ENCODE peak calls at places on chromosomes 6 and 20, in six cellular contexts. M, L, E, J, O and F are unnamed samples.

GRCh38 chr6:117590447-117590846 is 11.9 kb downstream of the GOPC start:
- DNase-seq in O (no peak), J (no peak), E (no peak), L (no peak), M (no peak), F (no peak)

GRCh38 chr6:136466789-136467585 is 83.2 kb downstream of the MAP7 start:
- DNase-seq in M (no peak), L (no peak), O (no peak), J (no peak), E (no peak), F (no peak)

GRCh38 chr20:62365814-62366369 is 1.2 kb downstream of the LAMA5 start:
- DNase-seq in L (no peak), J (no peak), O (peak; percentile 67), E (no peak), M (no peak), F (no peak)

GRCh38 chr6:85628353-85628752 is 14.3 kb downstream of the SYNCRIP start:
- DNase-seq in M (no peak), L (no peak), O (no peak), J (no peak), E (no peak), F (no peak)

GRCh38 chr20:846894-847278 is 13.4 kb downstream of the FAM110A start:
- DNase-seq in J (peak; percentile 51), E (peak; percentile 47), L (peak; percentile 35), M (no peak), O (no peak), F (peak; percentile 49)

GRCh38 chr6:30646450-30647038 is 389 bp upstream of the C6orf136 start:
- DNase-seq in M (peak; percentile 99), J (peak; percentile 90), L (no peak), O (no peak), E (peak; percentile 87), F (no peak)

GRCh38 chr20:63056236-63057132 is 49.7 kb upstream of the BHLHE23 start:
- DNase-seq in E (peak; percentile 37), M (peak; percentile 54), L (no peak), J (peak; percentile 38), O (peak; percentile 52), F (peak; percentile 12)

GRCh38 chr20:54745780-54746179 is 270.4 kb downstream of the DOK5 start:
- DNase-seq in J (no peak), M (no peak), O (no peak), E (no peak), L (no peak), F (no peak)

GRCh38 chr6:33330736-33331135 is 13.2 kb upstream of the ZBTB22 start:
- DNase-seq in L (no peak), J (no peak), O (no peak), M (no peak), E (no peak), F (no peak)

GRCh38 chr20:51062065-51062464 is 39.2 kb upstream of the KCNG1 start:
- DNase-seq in M (no peak), J (no peak), E (no peak), L (no peak), O (no peak), F (no peak)

GRCh38 chr6:17932362-17932852 is 55.0 kb downstream of the KIF13A start:
- DNase-seq in O (peak; percentile 24), L (no peak), J (no peak), M (peak; percentile 64), E (no peak), F (no peak)

GRCh38 chr20:64241061-64241460 is 14.5 kb upstream of the PCMTD2 start:
- DNase-seq in E (no peak), J (no peak), O (no peak), M (no peak), L (no peak), F (no peak)

GRCh38 chr20:59645761-59646171 is 41.4 kb downstream of the PHACTR3 start:
- DNase-seq in J (no peak), M (no peak), E (no peak), O (no peak), L (no peak), F (no peak)

GRCh38 chr6:26064619-26065257 is 22.5 kb upstream of the HFE start:
- DNase-seq in M (peak; percentile 19), O (no peak), E (peak; percentile 44), J (no peak), L (no peak), F (peak; percentile 56)

GRCh38 chr6:41451039-41451438 is 95.1 kb upstream of the FOXP4 start:
- DNase-seq in L (no peak), J (no peak), O (no peak), E (no peak), M (no peak), F (no peak)

GRCh38 chr6:131787955-131788712 is 19.7 kb upstream of the ENPP1 start:
- DNase-seq in J (no peak), L (no peak), E (no peak), M (peak; percentile 22), O (no peak), F (no peak)

GRCh38 chr6:3726421-3726820 is 25.1 kb downstream of the PXDC1 start:
- DNase-seq in E (no peak), L (no peak), O (no peak), M (no peak), J (no peak), F (no peak)

GRCh38 chr6:42696526-42697267 is 25.7 kb downstream of the PRPH2 start:
- DNase-seq in E (no peak), M (peak; percentile 34), O (no peak), J (no peak), L (no peak), F (no peak)

GRCh38 chr6:3868544-3868943 is 19.4 kb downstream of the FAM50B start:
- DNase-seq in M (no peak), L (no peak), J (no peak), O (no peak), E (no peak), F (no peak)

GRCh38 chr6:113082691-113083090 is 735.6 kb downstream of the RFPL4B start:
- DNase-seq in M (no peak), L (no peak), J (no peak), O (no peak), E (no peak), F (no peak)